ENCODE peak calls at places on chromosomes 4 and X, in ten cellular contexts. F is Peyer's patch, X is heart right ventricle, K is ovary, M is AG04450, D is upper lobe of left lung, I is right lobe of liver, G is IMR-90, Y is stomach, R is PC-3. P is an unnamed sample.

GRCh38 chr4:141642711-141643110 is 6.3 kb downstream of the IL15 start:
- DNase-seq in F (no peak), X (no peak), K (no peak), M (no peak), D (no peak), I (no peak), G (no peak), Y (no peak), R (peak), P (no peak)

GRCh38 chr4:168618577-168619265 is 121.9 kb downstream of the PALLD start:
- DNase-seq in F (no peak), X (no peak), K (no peak), M (no peak), D (no peak), I (no peak), G (peak), Y (no peak), R (peak), P (no peak)

GRCh38 chrX:49995021-49995731 is 72.8 kb downstream of the CLCN5 start:
- DNase-seq in F (no peak), X (no peak), K (no peak), M (no peak), D (no peak), I (no peak), G (peak), Y (no peak), R (peak), P (peak)

GRCh38 chr4:83108101-83108861 is 6.2 kb downstream of the PLAC8 start:
- DNase-seq in F (no peak), X (no peak), K (no peak), M (no peak), D (no peak), I (no peak), G (no peak), Y (no peak), R (no peak), P (no peak)

GRCh38 chrX:46838482-46838857 is 1.6 kb downstream of the RP2 start:
- DNase-seq in F (no peak), X (no peak), K (no peak), M (no peak), D (no peak), I (no peak), G (peak), Y (no peak), R (no peak), P (peak)

GRCh38 chrX:68827848-68828562 is 816 bp upstream of the EFNB1 start:
- DNase-seq in F (peak), X (peak), K (peak), M (peak), D (peak), I (peak), G (peak), Y (peak), R (peak), P (peak)

GRCh38 chrX:150696264-150696789 is 3.1 kb downstream of the MTMR1 start:
- DNase-seq in F (no peak), X (no peak), K (no peak), M (no peak), D (no peak), I (no peak), G (no peak), Y (no peak), R (no peak), P (no peak)

GRCh38 chrX:23332101-23332887 is 2.4 kb upstream of the PTCHD1 start:
- DNase-seq in F (no peak), X (no peak), K (no peak), M (no peak), D (peak), I (peak), G (no peak), Y (no peak), R (no peak), P (no peak)

GRCh38 chrX:131812847-131813825 is 210.0 kb upstream of the STK26 start:
- DNase-seq in F (peak), X (no peak), K (peak), M (no peak), D (no peak), I (peak), G (peak), Y (peak), R (peak), P (peak)

GRCh38 chr4:149465941-149466340 is 349.7 kb downstream of the IQCM start:
- DNase-seq in F (no peak), X (no peak), K (no peak), M (no peak), D (no peak), I (no peak), G (peak), Y (no peak), R (peak), P (peak)

GRCh38 chrX:40996886-40997530 is 88.2 kb upstream of the USP9X start:
- DNase-seq in F (no peak), X (no peak), K (no peak), M (no peak), D (no peak), I (no peak), G (peak), Y (no peak), R (peak), P (peak)

GRCh38 chrX:153828723-153829548 is 1.4 kb downstream of the PDZD4 start:
- DNase-seq in F (no peak), X (no peak), K (no peak), M (no peak), D (peak), I (no peak), G (no peak), Y (no peak), R (no peak), P (no peak)

GRCh38 chr4:71377561-71377960 is 38.7 kb downstream of the SLC4A4 start:
- DNase-seq in F (no peak), X (no peak), K (no peak), M (peak), D (no peak), I (no peak), G (peak), Y (no peak), R (peak), P (peak)

GRCh38 chr4:2942532-2943363 is 20.5 kb downstream of the NOP14 start:
- DNase-seq in F (no peak), X (no peak), K (peak), M (no peak), D (peak), I (peak), G (no peak), Y (peak), R (no peak), P (no peak)

GRCh38 chr4:19304028-19304427 is 947.7 kb upstream of the SLIT2 start:
- DNase-seq in F (no peak), X (no peak), K (no peak), M (no peak), D (no peak), I (no peak), G (peak), Y (no peak), R (peak), P (peak)

DNA sequence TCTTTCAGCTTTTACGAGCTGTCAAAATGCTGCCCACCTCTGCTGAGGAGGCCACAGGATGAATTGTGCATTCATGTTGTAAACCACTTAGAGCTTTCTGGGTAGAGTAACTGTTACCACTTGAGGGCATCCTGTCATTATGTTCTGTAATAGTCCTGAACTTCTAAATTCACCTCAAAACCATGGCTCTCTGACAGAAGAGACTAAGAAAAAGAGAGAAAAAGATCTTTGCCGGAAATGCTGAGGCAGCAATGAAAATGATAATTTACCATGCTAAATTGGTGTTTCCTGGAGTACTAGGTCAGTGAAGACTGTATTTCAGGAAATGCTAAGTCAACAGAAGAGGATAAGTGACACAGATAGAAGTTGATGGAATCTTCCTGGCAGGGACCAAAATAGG is 942.3 kb upstream of the SLIT2 start:
- DNase-seq in F (no peak), X (no peak), K (no peak), M (peak), D (no peak), I (no peak), G (peak), Y (no peak), R (peak), P (peak)
- TF ChIP-seq CTCF in F (no peak), X (peak), K (no peak), M (peak), D (peak), I (no peak), G (peak), Y (no peak), R (peak), P (peak)

DNA sequence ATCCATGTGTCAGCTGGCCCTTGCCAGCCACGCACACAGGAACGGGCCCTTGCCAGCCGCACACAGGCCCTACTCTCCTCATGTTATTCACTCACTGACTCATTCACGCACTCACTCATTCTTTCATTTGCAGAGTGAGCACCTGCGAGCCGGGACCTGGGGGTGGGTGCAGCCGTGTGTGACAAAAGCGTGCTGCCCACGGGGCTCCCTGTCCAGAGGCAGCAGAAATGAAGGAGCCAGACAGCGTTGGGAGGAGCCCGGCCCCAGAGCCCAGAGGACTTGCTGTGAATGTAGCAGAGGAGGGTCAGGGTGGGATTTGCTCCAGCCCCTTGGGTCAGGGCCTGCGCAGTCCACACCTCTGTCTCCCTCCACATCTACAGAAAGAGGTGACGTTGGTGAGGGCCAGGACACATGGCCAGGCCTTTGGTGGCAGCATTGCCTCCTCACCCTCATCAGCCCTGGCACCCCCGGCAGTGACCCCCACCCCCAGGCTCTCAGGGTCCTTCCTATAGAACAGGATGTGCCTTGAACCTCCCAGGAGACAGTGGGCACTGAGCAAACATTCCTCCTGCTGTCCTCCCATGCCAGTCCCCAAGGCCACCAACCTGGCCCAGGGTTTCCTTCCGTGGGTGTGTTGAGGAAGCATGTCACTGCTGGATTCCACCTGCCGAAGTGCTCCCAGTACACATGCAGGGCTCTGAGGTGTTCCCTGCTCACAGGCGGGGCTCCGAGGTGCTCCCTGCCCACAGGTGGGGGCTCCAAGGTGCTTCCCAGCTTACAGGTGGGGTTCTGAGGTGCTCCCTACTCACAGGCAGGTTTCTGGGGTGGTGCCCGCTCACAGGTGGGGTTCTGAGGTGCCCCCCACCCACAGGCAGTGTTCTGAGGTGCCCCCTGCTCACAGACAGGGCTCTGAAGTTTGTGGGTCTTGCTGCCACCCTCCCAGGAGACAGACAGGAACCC is 105.7 kb downstream of the HMX1 start:
- DNase-seq in F (no peak), X (no peak), K (no peak), M (no peak), D (peak), I (peak), G (no peak), Y (no peak), R (no peak), P (no peak)
- H3K4me3 ChIP-seq in F (no peak), X (no peak), K (no peak), M (no peak), D (no peak), I (no peak), G (no peak), Y (no peak), R (no peak), P (no peak)

GRCh38 chr4:55345054-55345453 is 988 bp upstream of the SRD5A3 start:
- DNase-seq in F (no peak), X (no peak), K (no peak), M (no peak), D (no peak), I (no peak), G (no peak), Y (no peak), R (no peak), P (no peak)

GRCh38 chr4:55347610-55348228 is 1.7 kb downstream of the SRD5A3 start:
- DNase-seq in F (no peak), X (no peak), K (no peak), M (no peak), D (no peak), I (no peak), G (no peak), Y (no peak), R (peak), P (no peak)

GRCh38 chr4:55345980-55346850 is at the start of gene SRD5A3:
- DNase-seq in F (peak), X (peak), K (peak), M (no peak), D (peak), I (peak), G (peak), Y (peak), R (peak), P (peak)

GRCh38 chr4:55346851-55347255 is 811 bp downstream of the SRD5A3 start:
- DNase-seq in F (no peak), X (peak), K (no peak), M (no peak), D (no peak), I (peak), G (no peak), Y (no peak), R (no peak), P (no peak)

GRCh38 chr4:55348436-55348835 is 2.4 kb downstream of the SRD5A3 start:
- DNase-seq in F (no peak), X (no peak), K (no peak), M (no peak), D (no peak), I (no peak), G (peak), Y (no peak), R (peak), P (peak)
- TF ChIP-seq CTCF in F (no peak), X (no peak), K (no peak), M (no peak), D (no peak), I (no peak), G (no peak), Y (no peak), R (no peak), P (no peak)

DNA sequence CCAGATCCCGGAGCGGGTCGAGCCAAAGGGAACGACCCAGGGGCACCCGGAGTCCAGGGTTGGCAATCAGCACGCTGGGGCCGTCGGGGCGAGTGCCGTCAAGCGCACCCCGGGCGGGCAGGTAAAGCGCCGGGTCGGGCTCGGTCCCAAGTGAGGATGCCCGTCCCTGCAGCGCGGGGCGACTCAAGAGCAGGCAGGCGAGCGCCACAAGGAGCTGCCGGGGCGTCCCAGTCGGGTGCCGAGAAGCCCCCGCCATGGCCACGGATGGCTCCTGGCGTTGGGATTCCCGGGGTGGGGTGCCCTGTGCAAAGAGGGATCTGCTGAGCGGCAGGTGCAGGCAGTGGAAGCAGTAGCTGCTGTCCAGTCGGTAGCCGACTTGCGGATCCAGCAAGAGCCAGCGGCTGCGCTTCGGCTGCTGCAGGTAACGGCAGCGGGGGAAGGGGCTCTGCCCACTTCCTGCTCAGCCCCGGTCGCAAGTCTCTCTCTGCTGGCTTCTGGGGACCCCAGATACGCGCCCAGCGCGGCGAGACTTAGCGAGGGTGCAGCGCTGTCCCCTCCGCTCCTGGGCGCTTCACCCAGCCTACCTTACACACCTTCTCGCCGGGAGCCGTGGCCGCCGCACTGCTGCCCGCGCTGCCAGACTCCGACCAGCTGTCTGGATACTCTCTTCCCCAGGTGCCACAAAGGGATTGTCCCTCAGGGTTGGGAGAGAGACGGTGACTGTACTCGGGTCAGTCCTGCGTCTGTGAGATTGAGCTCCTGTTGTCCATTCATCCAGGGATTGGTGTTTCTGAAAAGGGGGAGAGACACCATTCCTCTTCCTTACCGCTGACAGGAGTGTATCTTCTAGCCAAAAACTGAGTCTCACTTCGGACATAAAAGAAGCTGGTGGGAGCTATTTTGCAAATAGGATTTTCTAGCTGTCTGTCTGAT is at the start of gene FREM3:
- DNase-seq in F (no peak), X (no peak), K (no peak), M (no peak), D (peak), I (peak), G (no peak), Y (no peak), R (no peak), P (no peak)
- H3K4me3 ChIP-seq in F (peak), X (peak), K (no peak), M (no peak), D (no peak), I (peak), G (no peak), Y (peak), R (peak), P (no peak)

P was measured in fibroblast of villous mesenchyme.